ENCODE peak calls at places on chromosomes 6 and 20, in seven cellular contexts. S is astrocyte of the spinal cord, Z is hepatocyte, Q is progenitor cell of endocrine pancreas, X is AG09309, V is HFFc6, Y is NB4. D is an unnamed sample.

GRCh38 chr6:108359901-108360882 is 65.3 kb downstream of the AFG1L start:
- DNase-seq in Y (peak), V (no peak), S (peak), Q (no peak), Z (no peak), X (no peak), D (no peak)

GRCh38 chr6:145756170-145756662 is 20.9 kb upstream of the EPM2A start:
- DNase-seq in X (peak), V (peak), Z (peak), S (peak), Y (peak), Q (no peak), D (no peak)

GRCh38 chr6:150006961-150007464 is 18.3 kb downstream of the RAET1L start:
- DNase-seq in Y (peak), S (no peak), V (no peak), Z (peak), Q (no peak), X (no peak), D (no peak)

GRCh38 chr6:122778961-122779671 is 400 bp upstream of the FABP7 start:
- DNase-seq in X (no peak), Y (no peak), S (peak), V (no peak), Z (no peak), Q (no peak), D (peak)

GRCh38 chr6:118935331-118935668 is 341 bp upstream of the MCM9 start:
- DNase-seq in Q (no peak), X (no peak), S (no peak), Z (no peak), V (no peak), Y (no peak), D (no peak)

GRCh38 chr6:85275338-85275985 is 174.4 kb upstream of the NT5E start:
- DNase-seq in Y (no peak), S (no peak), Q (no peak), X (no peak), Z (no peak), V (no peak), D (no peak)

GRCh38 chr20:8305449-8305978 is 173.4 kb downstream of the PLCB1 start:
- DNase-seq in V (peak), X (no peak), Z (peak), Y (peak), Q (peak), S (peak), D (peak)

GRCh38 chr6:4030672-4031071 is 48.3 kb downstream of the FAM217A start:
- DNase-seq in X (no peak), Y (no peak), Z (no peak), Q (no peak), V (no peak), S (no peak), D (no peak)

GRCh38 chr6:159758031-159759001 is 3.5 kb upstream of the ACAT2 start:
- DNase-seq in V (peak), Q (no peak), Z (peak), Y (no peak), S (peak), X (no peak), D (no peak)

GRCh38 chr20:64258071-64258823 is 2.7 kb downstream of the PCMTD2 start:
- DNase-seq in Z (no peak), V (no peak), S (no peak), Q (no peak), X (no peak), Y (no peak), D (no peak)

GRCh38 chr20:61628901-61629300 is 376.8 kb downstream of the CDH4 start:
- DNase-seq in X (no peak), S (peak), V (no peak), Z (no peak), Y (no peak), Q (no peak), D (peak)

GRCh38 chr20:47019106-47019824 is 124.6 kb downstream of the EYA2 start:
- DNase-seq in Y (no peak), S (peak), V (peak), X (peak), Q (no peak), Z (peak), D (peak)

GRCh38 chr6:2738373-2738979 is 12.2 kb downstream of the MYLK4 start:
- DNase-seq in Q (peak), S (peak), V (peak), X (no peak), Y (peak), Z (peak), D (peak)

GRCh38 chr6:43243649-43244321 is 504 bp downstream of the TTBK1 start:
- DNase-seq in Q (no peak), Z (no peak), Y (no peak), V (no peak), X (no peak), S (no peak), D (peak)

GRCh38 chr6:84581494-84582259 is 182.7 kb downstream of the TBX18 start:
- DNase-seq in Q (no peak), S (peak), V (peak), X (peak), Z (no peak), Y (peak), D (no peak)

GRCh38 chr6:81863123-81863522 is 110.6 kb upstream of the TENT5A start:
- DNase-seq in V (no peak), Q (no peak), X (no peak), S (no peak), Y (no peak), Z (no peak), D (no peak)

GRCh38 chr20:63924241-63924640 is 29.3 kb downstream of the DNAJC5 start:
- DNase-seq in V (no peak), Z (no peak), Q (no peak), Y (no peak), X (no peak), S (no peak), D (no peak)

GRCh38 chr6:85490516-85491248 is 40.8 kb downstream of the NT5E start:
- DNase-seq in S (peak), Z (no peak), V (peak), Q (no peak), X (no peak), Y (no peak), D (no peak)

GRCh38 chr20:53949319-53949839 is 121.0 kb downstream of the BCAS1 start:
- DNase-seq in S (peak), Z (no peak), X (peak), Y (peak), Q (no peak), V (peak), D (no peak)

GRCh38 chr6:79040083-79040482 is 38.0 kb downstream of the PHIP start:
- DNase-seq in Q (no peak), X (no peak), V (no peak), S (peak), Y (no peak), Z (no peak), D (no peak)

GRCh38 chr6:45714795-45715507 is 300.7 kb downstream of the CLIC5 start:
- DNase-seq in S (peak), X (peak), V (peak), Q (peak), Z (peak), Y (peak), D (peak)

GRCh38 chr6:16129623-16130243 is 847 bp downstream of the MYLIP start:
- DNase-seq in S (peak), Y (peak), Z (no peak), X (no peak), Q (no peak), V (no peak), D (no peak)

GRCh38 chr6:70292144-70292543 is 10.7 kb downstream of the COL9A1 start:
- DNase-seq in S (no peak), Q (no peak), X (no peak), V (no peak), Z (no peak), Y (no peak), D (no peak)

GRCh38 chr6:70289299-70289698 is 13.6 kb downstream of the COL9A1 start:
- DNase-seq in Z (no peak), Y (peak), V (no peak), X (no peak), Q (no peak), S (no peak), D (no peak)
- TF ChIP-seq CTCF in Z (peak), Y (no peak), V (peak), X (no peak), Q (peak), S (peak), D (peak)

GRCh38 chr6:37258716-37259115 is 772 bp upstream of the TMEM217 start:
- DNase-seq in Z (no peak), Q (no peak), Y (no peak), S (no peak), V (no peak), X (no peak), D (no peak)

GRCh38 chr6:37258405-37258704 is 411 bp upstream of the TMEM217 start:
- DNase-seq in V (no peak), Y (no peak), Q (no peak), X (no peak), Z (no peak), S (no peak), D (no peak)

GRCh38 chr6:37257634-37258404 is at the start of the genes TBC1D22B and TMEM217:
- DNase-seq in Q (peak), X (peak), V (peak), Y (peak), S (peak), Z (peak), D (peak)

GRCh38 chr6:37260063-37260843 is 2.3 kb upstream of the TMEM217 start:
- DNase-seq in V (no peak), Y (no peak), X (no peak), S (no peak), Z (no peak), Q (no peak), D (no peak)

GRCh38 chr6:37259191-37259590 is 1.2 kb upstream of the TMEM217 start:
- DNase-seq in X (no peak), S (no peak), Z (no peak), Q (no peak), V (no peak), Y (no peak), D (no peak)
- TF ChIP-seq CTCF in X (no peak), S (no peak), Z (no peak), Q (no peak), V (no peak), Y (no peak), D (no peak)

DNA sequence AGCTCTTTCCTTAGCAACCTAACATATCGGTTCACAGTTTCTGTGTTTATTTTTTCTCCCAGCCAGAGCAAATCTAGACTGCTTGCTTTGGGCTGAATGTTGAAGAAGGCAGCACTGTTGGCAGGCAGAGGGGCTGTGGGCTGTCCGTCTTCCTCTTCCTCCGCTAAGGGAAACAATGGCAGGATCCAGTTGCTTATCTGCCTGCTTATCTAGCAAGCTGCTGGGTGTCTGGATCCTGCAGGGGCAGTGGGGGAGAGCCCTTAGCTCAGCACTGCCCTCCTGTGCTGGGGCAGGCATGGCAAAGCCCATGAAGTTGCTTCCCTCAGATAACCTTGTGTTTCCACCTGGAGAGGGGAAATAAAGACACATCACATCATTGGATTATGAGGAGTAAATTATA is 92.7 kb upstream of the CD93 start:
- DNase-seq in S (peak), Y (peak), Q (no peak), X (no peak), Z (no peak), V (no peak), D (no peak)
- TF ChIP-seq CTCF in S (no peak), Y (peak), Q (no peak), X (no peak), Z (peak), V (peak), D (no peak)

GRCh38 chr20:17658648-17658993 is 23.4 kb downstream of the RRBP1 start:
- DNase-seq in S (no peak), Y (no peak), X (no peak), V (no peak), Z (no peak), Q (no peak), D (no peak)

GRCh38 chr20:17657898-17658647 is 24.0 kb downstream of the RRBP1 start:
- DNase-seq in X (no peak), Q (no peak), Y (no peak), S (no peak), Z (no peak), V (no peak), D (no peak)

GRCh38 chr20:17661121-17661744 is 20.8 kb downstream of the RRBP1 start:
- DNase-seq in Q (no peak), X (peak), Z (no peak), S (no peak), V (no peak), Y (no peak), D (no peak)

GRCh38 chr20:17660667-17661066 is 21.4 kb downstream of the RRBP1 start:
- DNase-seq in Z (no peak), V (no peak), Y (no peak), Q (no peak), X (no peak), S (no peak), D (no peak)

GRCh38 chr20:17659801-17660200 is 22.2 kb downstream of the RRBP1 start:
- DNase-seq in S (no peak), Y (no peak), X (no peak), Q (no peak), Z (no peak), V (no peak), D (no peak)
- TF ChIP-seq CTCF in S (peak), Y (no peak), X (no peak), Q (peak), Z (no peak), V (peak), D (no peak)

GRCh38 chr6:33609444-33610034 is 11.6 kb upstream of the ITPR3 start:
- DNase-seq in S (peak), Q (no peak), Z (no peak), X (peak), V (peak), Y (no peak), D (no peak)

GRCh38 chr6:33607126-33607783 is 13.9 kb upstream of the ITPR3 start:
- DNase-seq in V (no peak), S (no peak), Y (no peak), Z (peak), Q (no peak), X (no peak), D (no peak)

GRCh38 chr6:33606642-33607041 is 14.5 kb upstream of the ITPR3 start:
- DNase-seq in S (no peak), Q (no peak), Y (no peak), Z (no peak), X (no peak), V (no peak), D (no peak)

GRCh38 chr6:33609019-33609418 is 12.1 kb upstream of the ITPR3 start:
- DNase-seq in Z (no peak), X (no peak), Q (no peak), S (no peak), Y (no peak), V (no peak), D (no peak)

DNA sequence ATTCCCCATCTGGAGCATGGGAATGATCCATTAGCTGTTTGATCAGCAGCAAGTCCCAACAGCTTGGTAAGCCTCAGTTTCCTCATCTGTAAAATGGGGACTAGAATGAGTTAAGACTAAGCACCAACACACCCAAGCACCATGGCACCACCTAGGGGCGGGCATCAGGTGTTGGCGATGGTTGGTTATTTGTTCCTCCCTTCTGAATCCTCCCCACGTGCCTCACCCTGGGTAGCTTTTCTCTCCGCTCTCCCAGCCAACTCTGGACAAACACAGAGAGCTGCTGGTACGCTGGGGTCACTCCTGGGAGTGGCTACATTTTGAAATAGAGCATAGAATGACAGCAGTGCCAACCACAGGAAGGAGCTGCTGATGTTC is 13.3 kb upstream of the ITPR3 start:
- DNase-seq in S (no peak), V (no peak), Q (no peak), Z (no peak), X (no peak), Y (peak), D (no peak)
- TF ChIP-seq CTCF in S (peak), V (peak), Q (peak), Z (no peak), X (no peak), Y (peak), D (no peak)

GRCh38 chr6:83069633-83070032 is 2.2 kb downstream of the DOP1A start:
- DNase-seq in Y (no peak), Q (no peak), S (no peak), V (no peak), Z (no peak), X (no peak), D (no peak)

GRCh38 chr6:83071023-83071422 is 3.6 kb downstream of the DOP1A start:
- DNase-seq in S (no peak), X (no peak), Q (no peak), V (no peak), Y (peak), Z (no peak), D (no peak)

GRCh38 chr6:83068628-83069027 is 1.2 kb downstream of the DOP1A start:
- DNase-seq in X (no peak), Q (no peak), S (no peak), Z (no peak), V (no peak), Y (no peak), D (no peak)

GRCh38 chr6:83065511-83066192 is at the start of gene UBE3D:
- DNase-seq in Z (peak), V (peak), S (peak), Y (peak), Q (peak), X (peak), D (peak)

DNA sequence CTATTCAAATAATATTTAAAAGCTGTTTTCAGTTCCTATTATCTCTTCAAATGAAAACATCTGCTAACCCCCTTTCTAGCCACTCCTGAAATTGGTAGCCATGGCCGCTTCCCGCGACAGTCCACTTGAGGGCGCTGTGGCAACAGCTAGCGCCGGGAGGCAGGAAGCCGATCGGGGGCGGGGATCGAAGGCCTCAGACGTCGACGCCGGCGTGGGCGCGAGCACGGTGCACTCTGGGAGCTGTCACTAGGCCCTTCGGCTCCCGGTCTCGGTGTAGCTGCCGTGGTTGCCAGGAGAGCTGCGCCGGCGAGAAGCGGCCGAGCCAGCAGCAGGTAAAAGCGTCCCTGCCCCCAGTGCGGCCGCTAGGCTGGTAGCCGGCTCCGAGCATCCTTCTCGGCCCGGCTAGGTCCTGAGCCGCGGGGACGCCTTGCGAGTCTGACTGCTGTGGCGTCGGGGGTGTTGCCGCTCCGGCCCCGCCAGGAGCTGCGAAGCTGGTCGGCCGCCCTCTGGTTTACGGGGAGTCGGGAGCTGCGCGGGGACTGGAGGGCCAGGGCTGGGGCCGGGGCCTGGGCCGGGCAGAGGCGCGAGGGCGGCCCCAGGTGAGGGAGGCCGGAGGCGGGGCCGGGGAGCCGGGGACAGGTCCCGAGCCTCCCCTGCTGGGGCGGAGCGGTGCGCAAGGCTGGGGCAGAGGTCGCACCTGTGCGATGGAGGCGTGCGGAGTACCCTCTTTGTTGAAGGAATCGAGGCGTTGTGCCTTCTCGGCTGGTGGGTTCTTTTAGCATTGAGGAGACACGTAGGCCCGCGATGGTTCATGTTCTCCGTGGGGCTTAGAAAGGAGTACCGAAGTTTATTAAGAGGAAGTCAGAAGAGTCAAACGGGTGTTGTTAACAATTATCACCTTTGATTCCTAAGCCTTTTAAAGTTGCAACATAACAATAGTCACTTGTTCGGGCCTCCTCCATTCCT is at the start of gene DOP1A:
- DNase-seq in Y (peak), X (peak), Q (peak), S (peak), Z (peak), V (peak), D (peak)
- TF ChIP-seq CTCF in Y (peak), X (peak), Q (peak), S (peak), Z (peak), V (peak), D (peak)

GRCh38 chr6:28923318-28924102 is at the start of gene TRIM27:
- DNase-seq in Y (peak), Q (peak), V (peak), X (no peak), S (peak), Z (peak), D (peak)
- TF ChIP-seq CTCF in Y (no peak), Q (no peak), V (peak), X (no peak), S (no peak), Z (no peak), D (no peak)

DNA sequence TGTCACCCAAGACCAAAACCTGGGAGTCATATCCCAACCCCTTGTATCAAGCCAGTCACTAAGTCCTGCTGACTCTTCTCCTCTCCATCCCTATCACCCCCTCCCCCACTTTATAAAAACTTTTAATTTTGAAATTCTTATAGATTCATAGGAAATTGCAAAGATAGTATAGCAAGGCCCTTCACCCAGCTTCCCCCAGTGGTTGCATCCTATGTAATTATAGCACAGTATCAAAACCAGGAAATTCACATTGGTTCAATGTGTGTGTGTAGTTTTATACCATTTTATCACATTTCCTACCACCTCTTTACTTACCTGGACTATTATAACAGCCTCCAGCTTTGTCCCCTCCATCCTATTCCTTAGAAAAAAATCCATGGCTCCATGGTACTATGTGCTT is 4.1 kb downstream of the PPT2 start:
- DNase-seq in S (no peak), Q (no peak), Y (no peak), X (no peak), V (no peak), Z (no peak), D (no peak)
- TF ChIP-seq CTCF in S (no peak), Q (no peak), Y (no peak), X (no peak), V (no peak), Z (no peak), D (no peak)

GRCh38 chr6:117275711-117276110 is 10.4 kb downstream of the VGLL2 start:
- DNase-seq in Y (no peak), X (no peak), Q (no peak), S (no peak), Z (no peak), V (no peak), D (no peak)

GRCh38 chr6:117275205-117275604 is 9.8 kb downstream of the VGLL2 start:
- DNase-seq in Y (no peak), X (no peak), V (no peak), S (no peak), Q (no peak), Z (no peak), D (no peak)

GRCh38 chr6:117276778-117277177 is 11.4 kb downstream of the VGLL2 start:
- DNase-seq in V (no peak), Z (no peak), Y (no peak), Q (no peak), S (no peak), X (no peak), D (no peak)

GRCh38 chr6:117280922-117281321 is 15.6 kb downstream of the VGLL2 start:
- DNase-seq in X (no peak), S (no peak), Q (no peak), Y (peak), Z (no peak), V (no peak), D (no peak)
- TF ChIP-seq CTCF in X (peak), S (peak), Q (peak), Y (no peak), Z (no peak), V (peak), D (no peak)

D was measured in glutamatergic neuron.